ENCODE peak calls at places on chromosomes 3 and 15, in eight cellular contexts. Y is RWPE1; E is activated CD4-positive, alpha-beta T cell treated with anti-CD3 and anti-CD28 coated beads for 24 hours; P is sigmoid colon; O is astrocyte of the hippocampus; A is posterior cingulate gyrus; Z is progenitor cell of endocrine pancreas; U is iris pigment epithelial cell. X is an unnamed sample.

GRCh38 chr3:183837390-183837789 is 12.0 kb upstream of the MAP6D1 start:
- DNase-seq in Y (no peak), E (no peak), P (no peak), O (no peak), A (no peak), Z (no peak), U (no peak), X (no peak)

GRCh38 chr15:69760890-69761568 is 308.4 kb downstream of the RPLP1 start:
- DNase-seq in Y (peak), E (peak), P (peak), O (peak), A (no peak), Z (no peak), U (peak), X (peak)

GRCh38 chr15:25474251-25474650 is 35.4 kb upstream of the UBE3A start:
- DNase-seq in Y (no peak), E (no peak), P (no peak), O (no peak), A (no peak), Z (no peak), U (no peak), X (no peak)

GRCh38 chr15:81000144-81000625 is 538 bp upstream of the TLNRD1 start:
- DNase-seq in Y (no peak), E (peak), P (no peak), O (no peak), A (peak), Z (no peak), U (peak), X (peak)

GRCh38 chr3:13113346-13114335 is 40.4 kb upstream of the IQSEC1 start:
- DNase-seq in Y (no peak), E (no peak), P (peak), O (no peak), A (no peak), Z (no peak), U (no peak), X (no peak)

GRCh38 chr3:8658326-8659212 is 14.0 kb upstream of the SSUH2 start:
- DNase-seq in Y (peak), E (no peak), P (no peak), O (peak), A (peak), Z (peak), U (peak), X (no peak)

GRCh38 chr3:156816794-156817741 is 9.1 kb upstream of the LEKR1 start:
- DNase-seq in Y (peak), E (peak), P (peak), O (peak), A (peak), Z (peak), U (peak), X (peak)

GRCh38 chr15:71120428-71120944 is 5.2 kb downstream of the THSD4 start:
- DNase-seq in Y (no peak), E (no peak), P (no peak), O (no peak), A (no peak), Z (no peak), U (no peak), X (no peak)

GRCh38 chr3:87317779-87318178 is 41.4 kb upstream of the POU1F1 start:
- DNase-seq in Y (no peak), E (no peak), P (no peak), O (no peak), A (no peak), Z (no peak), U (no peak), X (no peak)

GRCh38 chr15:40481671-40482070 is 10.9 kb downstream of the CHST14 start:
- DNase-seq in Y (no peak), E (no peak), P (no peak), O (peak), A (no peak), Z (no peak), U (peak), X (no peak)

GRCh38 chr3:14871456-14872200 is 52.9 kb downstream of the FGD5 start:
- DNase-seq in Y (no peak), E (no peak), P (peak), O (no peak), A (no peak), Z (no peak), U (no peak), X (no peak)

GRCh38 chr15:100651253-100651652 is 48.9 kb downstream of the ASB7 start:
- DNase-seq in Y (no peak), E (no peak), P (no peak), O (no peak), A (no peak), Z (no peak), U (no peak), X (peak)

GRCh38 chr3:100915706-100916105 is 77.5 kb downstream of the ABI3BP start:
- DNase-seq in Y (no peak), E (no peak), P (no peak), O (no peak), A (no peak), Z (no peak), U (no peak), X (peak)

GRCh38 chr15:83657549-83657948 is 3.6 kb downstream of the ADAMTSL3 start:
- DNase-seq in Y (no peak), E (no peak), P (no peak), O (peak), A (no peak), Z (no peak), U (peak), X (no peak)

GRCh38 chr3:178719036-178719635 is 182.9 kb downstream of the KCNMB2 start:
- DNase-seq in Y (no peak), E (no peak), P (no peak), O (peak), A (no peak), Z (no peak), U (no peak), X (no peak)

GRCh38 chr15:59741274-59741906 is 52.3 kb upstream of the BNIP2 start:
- DNase-seq in Y (peak), E (no peak), P (no peak), O (peak), A (no peak), Z (no peak), U (peak), X (peak)

GRCh38 chr15:80611543-80612080 is 83.5 kb upstream of the ABHD17C start:
- DNase-seq in Y (no peak), E (no peak), P (no peak), O (no peak), A (no peak), Z (no peak), U (no peak), X (no peak)

GRCh38 chr3:171991166-171991565 is 48.2 kb upstream of the FNDC3B start:
- DNase-seq in Y (no peak), E (no peak), P (no peak), O (no peak), A (no peak), Z (no peak), U (peak), X (no peak)

GRCh38 chr3:112448939-112449338 is 50.3 kb downstream of the BTLA start:
- DNase-seq in Y (no peak), E (no peak), P (no peak), O (peak), A (no peak), Z (no peak), U (peak), X (no peak)

GRCh38 chr3:127131625-127132170 is 61.2 kb upstream of the PRR23E start:
- DNase-seq in Y (no peak), E (no peak), P (no peak), O (no peak), A (no peak), Z (no peak), U (no peak), X (no peak)

GRCh38 chr3:181518222-181518621 is 193.5 kb upstream of the SOX2 start:
- DNase-seq in Y (no peak), E (no peak), P (no peak), O (no peak), A (no peak), Z (no peak), U (no peak), X (no peak)

GRCh38 chr15:76191539-76192244 is 119.6 kb downstream of the ETFA start:
- DNase-seq in Y (no peak), E (no peak), P (no peak), O (no peak), A (no peak), Z (no peak), U (no peak), X (no peak)

GRCh38 chr15:59274126-59274970 is 67.7 kb downstream of the LDHAL6B start:
- DNase-seq in Y (no peak), E (no peak), P (no peak), O (peak), A (no peak), Z (no peak), U (peak), X (peak)

GRCh38 chr15:56774356-56774755 is 41.0 kb upstream of the ZNF280D start:
- DNase-seq in Y (no peak), E (no peak), P (no peak), O (no peak), A (no peak), Z (no peak), U (no peak), X (no peak)

GRCh38 chr3:24505678-24506560 is 11.3 kb upstream of the THRB start:
- DNase-seq in Y (no peak), E (no peak), P (no peak), O (no peak), A (no peak), Z (no peak), U (peak), X (no peak)

GRCh38 chr3:135766113-135766512 is 199.4 kb upstream of the PPP2R3A start:
- DNase-seq in Y (no peak), E (no peak), P (no peak), O (no peak), A (no peak), Z (no peak), U (no peak), X (no peak)

GRCh38 chr3:113193298-113193697 is 18.1 kb upstream of the BOC start:
- DNase-seq in Y (no peak), E (no peak), P (peak), O (peak), A (no peak), Z (no peak), U (no peak), X (no peak)

GRCh38 chr3:10392244-10392643 is 71.3 kb upstream of the SEC13 start:
- DNase-seq in Y (no peak), E (no peak), P (no peak), O (no peak), A (no peak), Z (no peak), U (peak), X (no peak)

GRCh38 chr3:82082796-82083195 is 321.4 kb upstream of the GBE1 start:
- DNase-seq in Y (no peak), E (no peak), P (no peak), O (peak), A (no peak), Z (no peak), U (peak), X (no peak)

X was measured in AG08395.